ENCODE peak calls at places on chromosome 2, in nine cellular contexts. W, U, H, O, Z, C, X, R and G are unnamed samples.
A peak's percentile ranks its signal among the peaks of the same experiment; 100 is the strongest.

GRCh38 chr2:184154438-184154837 is 443.9 kb upstream of the ZNF804A start:
- DNase-seq in X (no peak), Z (no peak), H (no peak), U (no peak), W (no peak), C (no peak), R (no peak), O (no peak), G (no peak)

GRCh38 chr2:152558174-152559091 is 158.8 kb downstream of the PRPF40A start:
- DNase-seq in C (no peak), Z (peak; percentile 94), H (no peak), W (no peak), R (no peak), U (no peak), O (no peak), X (no peak), G (no peak)

GRCh38 chr2:47241715-47242114 is 86.6 kb upstream of the STPG4 start:
- DNase-seq in R (no peak), O (peak; percentile 31), Z (no peak), C (no peak), X (no peak), W (no peak), U (no peak), H (no peak), G (no peak)

GRCh38 chr2:64019083-64019974 is at the start of gene VPS54:
- DNase-seq in R (peak; percentile 47), U (peak; percentile 42), H (peak; percentile 82), C (peak; percentile 64), W (peak; percentile 84), Z (peak; percentile 46), O (peak; percentile 81), X (peak; percentile 40), G (peak; percentile 88)

GRCh38 chr2:68043719-68044498 is 18.9 kb downstream of the C1D start:
- DNase-seq in W (no peak), U (no peak), O (no peak), H (no peak), R (no peak), X (peak; percentile 23), C (no peak), Z (peak; percentile 87), G (no peak)

GRCh38 chr2:149422337-149422990 is 92.1 kb downstream of the LYPD6 start:
- DNase-seq in U (no peak), Z (peak; percentile 27), W (no peak), O (no peak), C (no peak), R (no peak), X (no peak), H (no peak), G (no peak)

GRCh38 chr2:172480301-172481218 is 53.2 kb downstream of the ITGA6 start:
- DNase-seq in X (no peak), U (no peak), C (no peak), R (no peak), H (no peak), O (no peak), W (peak; percentile 78), Z (peak; percentile 20), G (no peak)

GRCh38 chr2:118065015-118065666 is 23.1 kb upstream of the INSIG2 start:
- DNase-seq in U (no peak), R (no peak), Z (no peak), O (no peak), X (no peak), W (no peak), C (no peak), H (no peak), G (no peak)

GRCh38 chr2:231680992-231681852 is 27.1 kb upstream of the PTMA start:
- DNase-seq in C (peak; percentile 82), O (peak; percentile 91), H (peak; percentile 95), W (peak; percentile 94), R (peak; percentile 78), X (no peak), U (peak; percentile 90), Z (peak; percentile 82), G (no peak)
- TF ChIP-seq POLR2A in C (peak; percentile 61), O (no peak), H (peak; percentile 20), W (no peak), R (peak; percentile 63), X (peak; percentile 19), U (no peak), Z (peak; percentile 82), G (no peak)

DNA sequence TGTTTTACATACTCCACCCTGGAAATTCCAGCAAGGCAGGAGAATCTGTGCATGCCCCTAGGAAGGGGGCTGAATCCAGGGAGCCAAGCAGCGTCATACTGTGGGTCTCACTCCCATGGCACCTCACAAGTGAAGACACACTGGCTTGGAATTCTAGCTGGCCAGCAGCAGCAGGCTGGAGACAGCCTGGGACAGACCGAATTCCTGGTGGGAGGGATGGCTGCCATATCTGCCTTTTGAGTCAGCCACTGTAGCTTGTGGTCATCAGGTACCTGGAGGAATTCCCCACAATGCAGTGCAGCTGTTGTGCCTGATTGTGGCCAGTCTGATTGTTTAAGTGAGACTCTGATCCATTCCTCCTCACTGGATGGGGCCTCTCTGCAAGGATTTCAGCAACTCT is 1817.3 kb downstream of the SUCLG1 start:
- DNase-seq in H (no peak), C (no peak), X (no peak), U (no peak), W (no peak), Z (no peak), O (no peak), R (no peak), G (no peak)
- TF ChIP-seq POLR2A in H (no peak), C (no peak), X (no peak), U (no peak), W (no peak), Z (no peak), O (no peak), R (no peak), G (no peak)

GRCh38 chr2:1590611-1591460 is 153.5 kb downstream of the PXDN start:
- DNase-seq in R (no peak), C (no peak), W (peak; percentile 62), X (no peak), H (no peak), Z (no peak), O (no peak), U (no peak), G (no peak)

GRCh38 chr2:1593371-1594205 is 150.7 kb downstream of the PXDN start:
- DNase-seq in W (peak; percentile 78), C (no peak), O (no peak), U (no peak), X (peak; percentile 61), Z (peak; percentile 89), R (peak; percentile 28), H (no peak), G (no peak)

GRCh38 chr2:1594281-1595171 is 149.8 kb downstream of the PXDN start:
- DNase-seq in C (no peak), X (no peak), W (peak; percentile 44), Z (no peak), H (no peak), R (no peak), O (no peak), U (no peak), G (no peak)

GRCh38 chr2:1591461-1591770 is 152.9 kb downstream of the PXDN start:
- DNase-seq in R (no peak), C (no peak), Z (no peak), W (peak; percentile 74), X (no peak), U (no peak), H (no peak), O (no peak), G (no peak)

DNA sequence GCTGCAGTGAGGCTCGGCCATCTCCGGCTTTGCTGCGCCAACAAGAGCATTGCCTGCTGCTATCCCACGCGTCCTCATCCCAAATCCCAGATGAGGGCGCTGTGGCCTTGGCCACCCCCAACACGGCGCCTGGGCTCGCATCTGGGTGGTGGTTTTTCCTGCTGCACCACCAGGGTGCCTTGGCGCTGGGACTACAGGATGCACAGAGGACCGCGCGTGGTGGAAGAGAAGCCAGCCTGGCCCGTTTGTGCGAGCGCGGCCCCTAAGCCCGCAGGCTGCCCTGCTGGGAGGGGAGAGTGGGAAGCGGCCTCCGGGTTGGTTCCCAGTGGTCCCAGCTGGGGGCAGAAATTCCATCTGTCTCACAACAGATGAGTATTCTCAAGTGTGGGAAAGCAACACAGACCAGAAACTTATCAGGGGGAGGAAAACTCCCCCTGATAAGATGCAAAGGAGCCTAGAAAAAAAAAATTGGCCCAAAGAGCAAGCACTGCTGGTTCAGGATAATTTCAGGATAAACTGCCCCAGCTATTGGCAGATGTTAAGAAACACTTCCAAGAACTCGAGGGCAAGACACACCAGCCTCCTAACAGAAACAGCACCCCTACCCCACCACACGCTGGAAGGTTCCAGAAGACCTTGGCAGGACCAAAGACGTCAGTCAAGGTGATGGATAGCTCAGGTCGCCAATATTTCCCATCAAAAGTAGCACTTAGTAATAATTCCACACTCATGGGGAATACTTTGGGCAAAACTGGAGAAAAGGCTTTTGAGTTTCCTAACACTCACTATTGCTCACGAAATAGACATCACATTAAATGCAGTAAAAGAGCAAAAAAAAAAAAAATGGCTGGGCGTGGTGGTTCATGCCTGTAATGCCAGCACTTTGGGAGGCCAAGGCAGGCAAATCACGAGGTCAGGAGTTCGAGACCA is 152.1 kb downstream of the PXDN start:
- DNase-seq in H (peak; percentile 92), X (no peak), R (peak; percentile 36), O (no peak), U (no peak), W (peak; percentile 86), Z (peak; percentile 77), C (peak; percentile 41), G (no peak)
- TF ChIP-seq POLR2A in H (no peak), X (no peak), R (no peak), O (no peak), U (no peak), W (no peak), Z (peak; percentile 13), C (no peak), G (no peak)

GRCh38 chr2:237889016-237889415 is 29.6 kb downstream of the RAMP1 start:
- DNase-seq in C (no peak), U (no peak), Z (no peak), X (no peak), H (peak; percentile 56), R (no peak), O (no peak), W (no peak), G (no peak)

GRCh38 chr2:237885931-237886701 is 26.7 kb downstream of the RAMP1 start:
- DNase-seq in O (no peak), R (no peak), C (no peak), X (no peak), W (peak; percentile 86), Z (no peak), H (peak; percentile 98), U (no peak), G (no peak)

GRCh38 chr2:237885171-237885930 is 25.9 kb downstream of the RAMP1 start:
- DNase-seq in C (no peak), O (no peak), Z (no peak), U (no peak), H (peak; percentile 83), R (no peak), W (peak; percentile 59), X (no peak), G (no peak)

GRCh38 chr2:237888389-237888788 is 29.0 kb downstream of the RAMP1 start:
- DNase-seq in U (no peak), R (no peak), O (no peak), W (no peak), Z (peak; percentile 85), C (no peak), X (no peak), H (no peak), G (no peak)

DNA sequence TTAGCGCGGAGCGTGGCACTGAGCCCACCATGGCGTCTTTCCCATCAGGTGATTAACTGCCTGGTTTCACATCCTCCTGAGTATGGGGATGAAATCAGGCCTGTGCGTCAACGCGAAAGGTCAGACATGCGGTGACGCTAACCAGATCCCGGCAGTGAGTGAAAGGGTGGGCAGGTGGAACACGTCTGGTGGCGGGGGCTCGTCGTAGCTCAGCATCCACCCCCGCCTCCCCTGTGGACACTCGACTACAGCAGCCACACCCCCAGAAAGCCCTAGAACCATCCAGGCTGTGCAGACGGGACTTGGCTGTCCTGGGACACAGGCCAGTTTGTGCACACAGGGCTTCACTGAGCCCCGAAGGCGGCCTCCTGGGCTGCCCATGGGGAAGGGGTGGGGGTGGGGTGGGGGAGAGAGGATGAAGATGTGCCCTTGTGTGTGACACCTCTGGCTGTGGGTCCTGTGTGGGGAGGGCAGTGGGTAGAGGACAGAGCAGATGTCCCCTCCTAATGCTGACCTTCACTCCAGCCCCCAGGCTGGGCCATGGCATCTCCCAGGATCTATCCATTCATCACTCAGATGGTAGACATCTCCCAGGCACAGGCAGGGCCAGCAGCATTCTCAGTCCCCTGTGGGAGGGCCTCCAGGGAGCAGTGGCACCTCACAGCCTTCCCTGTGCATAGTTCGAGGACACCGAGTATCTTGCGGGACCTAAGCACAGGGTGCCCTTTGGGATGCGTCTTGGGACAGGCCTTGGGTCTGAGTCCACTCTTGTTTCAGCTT is 27.5 kb downstream of the RAMP1 start:
- DNase-seq in U (no peak), H (peak; percentile 100), O (no peak), Z (peak; percentile 80), R (no peak), W (peak; percentile 87), X (no peak), C (peak; percentile 37), G (no peak)
- TF ChIP-seq POLR2A in U (no peak), H (no peak), O (no peak), Z (no peak), R (no peak), W (no peak), X (no peak), C (no peak), G (no peak)